ENCODE peak calls at places on chromosome X, in six cellular contexts. P, G, U, T, O and L are unnamed samples.

GRCh38 chrX:12989456-12989855 is 14.5 kb downstream of the TMSB4X start:
- DNase-seq in P (no peak), G (no peak), U (no peak), T (no peak), O (no peak), L (no peak)

GRCh38 chrX:26649534-26649933 is 433.6 kb downstream of the MAGEB5 start:
- DNase-seq in P (no peak), G (no peak), U (peak), T (peak), O (no peak), L (peak)

GRCh38 chrX:13688384-13688771 is 550 bp upstream of the RAB9A start:
- DNase-seq in P (peak), G (no peak), U (no peak), T (no peak), O (no peak), L (peak)

GRCh38 chrX:109266034-109266433 is 215.9 kb downstream of the GUCY2F start:
- DNase-seq in P (no peak), G (no peak), U (no peak), T (no peak), O (no peak), L (no peak)

GRCh38 chrX:73448379-73448778 is 1.5 kb downstream of the CDX4 start:
- DNase-seq in P (no peak), G (no peak), U (no peak), T (no peak), O (no peak), L (no peak)

GRCh38 chrX:12974217-12974796 is 603 bp upstream of the TMSB4X start:
- DNase-seq in P (peak), G (no peak), U (peak), T (no peak), O (no peak), L (peak)

GRCh38 chrX:106672527-106672926 is 54.0 kb upstream of the RNF128 start:
- DNase-seq in P (no peak), G (no peak), U (no peak), T (no peak), O (no peak), L (no peak)

GRCh38 chrX:23764585-23764984 is 18.4 kb upstream of the SAT1 start:
- DNase-seq in P (no peak), G (no peak), U (no peak), T (peak), O (no peak), L (no peak)

GRCh38 chrX:22698151-22698550 is 301.6 kb upstream of the DDX53 start:
- DNase-seq in P (no peak), G (no peak), U (no peak), T (no peak), O (no peak), L (no peak)

GRCh38 chrX:29172880-29173279 is 585.6 kb downstream of the IL1RAPL1 start:
- DNase-seq in P (no peak), G (no peak), U (peak), T (no peak), O (no peak), L (peak)

GRCh38 chrX:19549838-19550237 is 34.5 kb upstream of the MAP3K15 start:
- DNase-seq in P (peak), G (no peak), U (no peak), T (no peak), O (no peak), L (no peak)

GRCh38 chrX:20274121-20274520 is 7.4 kb upstream of the RPS6KA3 start:
- DNase-seq in P (no peak), G (no peak), U (no peak), T (no peak), O (no peak), L (no peak)

GRCh38 chrX:102599950-102600579 is 750 bp downstream of the ARMCX5 start:
- DNase-seq in P (no peak), G (no peak), U (peak), T (peak), O (no peak), L (peak)

GRCh38 chrX:95754411-95754810 is 930.2 kb upstream of the DIAPH2 start:
- DNase-seq in P (no peak), G (no peak), U (no peak), T (no peak), O (no peak), L (no peak)

GRCh38 chrX:24364326-24364725 is 3.9 kb downstream of the SUPT20HL1 start:
- DNase-seq in P (no peak), G (no peak), U (no peak), T (no peak), O (no peak), L (no peak)

GRCh38 chrX:49999048-49999447 is 76.7 kb downstream of the CLCN5 start:
- DNase-seq in P (peak), G (no peak), U (no peak), T (no peak), O (no peak), L (no peak)

GRCh38 chrX:65587616-65588526 is 53.3 kb upstream of the LAS1L start:
- DNase-seq in P (no peak), G (no peak), U (peak), T (no peak), O (no peak), L (no peak)

GRCh38 chrX:85995641-85996040 is 51.7 kb downstream of the CHM start:
- DNase-seq in P (no peak), G (no peak), U (no peak), T (no peak), O (no peak), L (no peak)

GRCh38 chrX:9534686-9535085 is 69.8 kb downstream of the TBL1X start:
- DNase-seq in P (no peak), G (no peak), U (no peak), T (no peak), O (no peak), L (no peak)

GRCh38 chrX:44974462-44974861 is 101.5 kb downstream of the KDM6A start:
- DNase-seq in P (no peak), G (no peak), U (peak), T (no peak), O (no peak), L (peak)

GRCh38 chrX:96407043-96407442 is 277.6 kb upstream of the DIAPH2 start:
- DNase-seq in P (no peak), G (no peak), U (no peak), T (no peak), O (peak), L (peak)

GRCh38 chrX:105050921-105051320 is 169.6 kb downstream of the TEX13A start:
- DNase-seq in P (no peak), G (no peak), U (no peak), T (no peak), O (no peak), L (no peak)

GRCh38 chrX:43121637-43122036 is 343.7 kb upstream of the PPP1R2C start:
- DNase-seq in P (peak), G (no peak), U (no peak), T (no peak), O (no peak), L (no peak)

GRCh38 chrX:29666361-29666760 is 549.0 kb upstream of the MAGEB2 start:
- DNase-seq in P (no peak), G (no peak), U (peak), T (no peak), O (no peak), L (no peak)

GRCh38 chrX:132940727-132941162 is 17.7 kb downstream of the HS6ST2 start:
- DNase-seq in P (no peak), G (no peak), U (no peak), T (no peak), O (peak), L (no peak)

GRCh38 chrX:144219035-144219434 is 335.2 kb downstream of the UBE2NL start:
- DNase-seq in P (no peak), G (no peak), U (peak), T (no peak), O (no peak), L (peak)

GRCh38 chrX:45850775-45851433 is 650.2 kb upstream of the DIPK2B start:
- DNase-seq in P (peak), G (no peak), U (peak), T (peak), O (no peak), L (peak)

GRCh38 chrX:118698516-118699247 is 28.7 kb upstream of the IL13RA1 start:
- DNase-seq in P (no peak), G (no peak), U (peak), T (no peak), O (no peak), L (no peak)

GRCh38 chrX:1477801-1478458 is 25.2 kb upstream of the ASMTL start:
- DNase-seq in P (no peak), G (no peak), U (peak), T (no peak), O (no peak), L (no peak)

GRCh38 chrX:110401142-110401541 is 42.5 kb downstream of the RTL9 start:
- DNase-seq in P (peak), G (no peak), U (no peak), T (peak), O (no peak), L (no peak)

GRCh38 chrX:20547649-20548051 is 280.9 kb upstream of the RPS6KA3 start:
- DNase-seq in P (no peak), G (no peak), U (peak), T (no peak), O (no peak), L (peak)

GRCh38 chrX:10011991-10012390 is 44.8 kb downstream of the CLDN34 start:
- DNase-seq in P (peak), G (no peak), U (no peak), T (no peak), O (no peak), L (no peak)

GRCh38 chrX:53716328-53717088 is 30.0 kb upstream of the HUWE1 start:
- DNase-seq in P (peak), G (peak), U (peak), T (no peak), O (no peak), L (peak)